ENCODE peak calls at places on chromosomes 16 and 17, in seven cellular contexts. A is IMR-90; M is fibroblast of lung; K is AG04449; J is epithelial cell of esophagus; X is CD8-positive, alpha-beta T cell; R is left ventricle myocardium inferior. Y is an unnamed sample.

GRCh38 chr16:3497771-3498170 is 2.5 kb upstream of the C16orf90 start:
- DNase-seq in A (no peak), M (no peak), K (no peak), J (no peak), X (no peak), R (no peak), Y (no peak)

GRCh38 chr17:48254896-48255295 is 147.3 kb downstream of the SNX11 start:
- DNase-seq in A (no peak), M (no peak), K (no peak), J (peak), X (no peak), R (no peak), Y (no peak)

GRCh38 chr17:50087912-50088405 is 7.2 kb upstream of the PDK2 start:
- DNase-seq in A (no peak), M (no peak), K (no peak), J (no peak), X (no peak), R (no peak), Y (no peak)

GRCh38 chr17:73411330-73411747 is 99.5 kb upstream of the CDC42EP4 start:
- DNase-seq in A (no peak), M (no peak), K (no peak), J (no peak), X (no peak), R (no peak), Y (no peak)

GRCh38 chr17:21287703-21288449 is 3.4 kb downstream of the MAP2K3 start:
- DNase-seq in A (peak), M (peak), K (peak), J (peak), X (peak), R (peak), Y (peak)

GRCh38 chr17:30380643-30381419 is 2.1 kb downstream of the CPD start:
- DNase-seq in A (no peak), M (no peak), K (no peak), J (no peak), X (no peak), R (no peak), Y (no peak)

GRCh38 chr16:11254913-11255736 is 879 bp downstream of the SOCS1 start:
- DNase-seq in A (peak), M (peak), K (no peak), J (peak), X (peak), R (peak), Y (no peak)

GRCh38 chr17:8185580-8186445 is 4.2 kb downstream of the BORCS6 start:
- DNase-seq in A (peak), M (peak), K (no peak), J (peak), X (peak), R (peak), Y (no peak)

GRCh38 chr17:75472119-75472518 is 15.7 kb downstream of the TMEM94 start:
- DNase-seq in A (no peak), M (no peak), K (no peak), J (peak), X (no peak), R (no peak), Y (no peak)

GRCh38 chr16:49659356-49659755 is 196.6 kb downstream of the ZNF423 start:
- DNase-seq in A (no peak), M (no peak), K (no peak), J (no peak), X (no peak), R (peak), Y (no peak)

GRCh38 chr16:67101301-67101675 is 8.5 kb upstream of the PHAF1 start:
- DNase-seq in A (peak), M (peak), K (no peak), J (no peak), X (no peak), R (no peak), Y (no peak)
- TF ChIP-seq CTCF in A (no peak), M (no peak), K (no peak), J (no peak), X (no peak), R (no peak), Y (no peak)

DNA sequence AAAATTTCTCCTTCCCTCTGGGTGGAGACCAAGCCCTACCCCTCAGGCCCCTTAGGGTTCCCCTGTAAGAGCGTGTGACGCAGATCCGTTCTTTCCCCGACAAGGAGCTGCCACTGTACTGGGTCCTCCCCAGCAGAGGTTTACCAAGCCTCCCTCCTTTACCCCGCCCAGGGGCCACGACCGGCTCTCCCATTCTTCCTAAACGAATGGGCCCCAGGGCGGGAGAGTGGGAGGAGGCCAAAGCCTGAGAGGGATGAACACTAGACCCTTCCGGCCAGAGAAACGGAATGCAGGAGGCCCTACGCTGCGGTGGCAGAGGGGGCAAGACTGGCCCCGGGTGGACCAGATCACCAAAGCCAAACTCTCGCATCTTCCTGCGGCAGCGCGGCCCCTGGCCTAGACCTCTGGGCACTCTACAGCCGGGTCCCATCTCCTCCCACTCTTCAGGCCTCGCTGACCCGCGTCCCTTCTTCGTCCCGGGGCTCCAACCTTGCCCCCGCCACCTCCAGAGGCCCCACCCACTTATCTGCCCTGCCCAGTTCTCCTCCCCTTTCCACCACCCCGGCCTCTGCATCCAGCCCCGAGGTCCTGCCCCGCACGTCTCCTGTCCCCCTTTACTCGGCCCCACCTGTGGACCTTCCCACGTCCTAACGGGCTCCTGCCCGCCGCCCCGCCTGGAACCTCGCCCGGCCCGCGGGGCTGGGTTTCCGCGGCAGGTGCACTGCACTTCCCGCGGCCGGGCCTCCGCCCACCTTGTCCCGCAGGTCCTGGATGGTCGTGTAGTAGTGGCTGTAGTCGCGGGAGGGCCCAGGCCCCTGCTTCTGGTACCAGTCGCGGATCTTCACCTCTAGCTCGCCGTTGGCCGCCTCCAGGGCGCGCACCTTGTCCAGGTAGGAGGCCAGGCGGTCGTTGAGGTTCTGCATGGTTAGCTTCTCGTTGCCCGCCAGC is 758 bp downstream of the KRT19 start:
- DNase-seq in A (no peak), M (no peak), K (no peak), J (no peak), X (no peak), R (no peak), Y (no peak)
- H3K4me3 ChIP-seq in A (no peak), M (peak), K (peak), J (peak), X (peak), R (peak), Y (peak)

GRCh38 chr16:85593503-85594195 is 19.5 kb upstream of the GSE1 start:
- DNase-seq in A (no peak), M (no peak), K (no peak), J (no peak), X (no peak), R (no peak), Y (no peak)

GRCh38 chr16:85594621-85595298 is 18.4 kb upstream of the GSE1 start:
- DNase-seq in A (no peak), M (no peak), K (no peak), J (no peak), X (no peak), R (no peak), Y (no peak)

GRCh38 chr16:85598141-85598540 is 15.0 kb upstream of the GSE1 start:
- DNase-seq in A (no peak), M (no peak), K (no peak), J (no peak), X (no peak), R (no peak), Y (no peak)

GRCh38 chr16:85595299-85595661 is 17.8 kb upstream of the GSE1 start:
- DNase-seq in A (no peak), M (no peak), K (no peak), J (no peak), X (no peak), R (no peak), Y (no peak)

GRCh38 chr16:85595812-85596495 is 17.2 kb upstream of the GSE1 start:
- DNase-seq in A (no peak), M (no peak), K (no peak), J (no peak), X (no peak), R (no peak), Y (no peak)
- TF ChIP-seq CTCF in A (no peak), M (no peak), K (no peak), J (no peak), X (no peak), R (no peak), Y (no peak)

GRCh38 chr17:4834621-4835020 is 1.5 kb downstream of the MINK1 start:
- DNase-seq in A (no peak), M (no peak), K (no peak), J (no peak), X (no peak), R (no peak), Y (no peak)

GRCh38 chr17:4838306-4838785 is 5.2 kb downstream of the MINK1 start:
- DNase-seq in A (no peak), M (no peak), K (no peak), J (no peak), X (no peak), R (no peak), Y (no peak)

GRCh38 chr17:4833941-4834501 is 881 bp downstream of the MINK1 start:
- DNase-seq in A (peak), M (peak), K (no peak), J (peak), X (no peak), R (no peak), Y (peak)

GRCh38 chr17:4837471-4838305 is 4.5 kb downstream of the MINK1 start:
- DNase-seq in A (no peak), M (no peak), K (no peak), J (no peak), X (no peak), R (peak), Y (no peak)

DNA sequence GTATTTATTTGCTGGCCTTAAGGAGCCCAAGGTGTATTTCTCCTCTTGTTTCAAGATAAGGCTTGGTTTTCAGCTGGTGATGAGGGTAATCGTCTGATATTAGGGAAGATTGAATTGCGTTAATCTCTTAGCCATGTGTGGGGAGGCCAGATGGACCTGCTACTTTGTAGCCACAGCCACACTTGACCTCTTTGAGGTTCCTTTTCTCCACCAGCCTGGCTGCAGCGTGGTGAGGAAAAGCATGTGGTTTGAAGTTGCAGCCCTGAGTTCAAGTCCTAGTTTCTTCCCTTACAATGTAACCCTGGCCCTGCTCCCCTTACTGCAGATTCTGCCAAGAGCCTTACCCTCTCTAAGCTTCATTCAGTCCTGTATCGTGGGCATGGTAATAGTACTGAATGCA is 3.1 kb downstream of the MINK1 start:
- DNase-seq in A (no peak), M (no peak), K (no peak), J (no peak), X (no peak), R (no peak), Y (no peak)
- H3K4me3 ChIP-seq in A (no peak), M (no peak), K (no peak), J (no peak), X (no peak), R (no peak), Y (no peak)

GRCh38 chr17:32993977-32994376 is 2.3 kb downstream of the SPACA3 start:
- DNase-seq in A (no peak), M (no peak), K (no peak), J (peak), X (no peak), R (no peak), Y (no peak)

GRCh38 chr17:32995416-32995815 is 3.8 kb downstream of the SPACA3 start:
- DNase-seq in A (no peak), M (no peak), K (no peak), J (no peak), X (no peak), R (no peak), Y (no peak)

GRCh38 chr17:33002245-33002644 is 10.6 kb downstream of the SPACA3 start:
- DNase-seq in A (no peak), M (no peak), K (no peak), J (no peak), X (no peak), R (no peak), Y (no peak)

GRCh38 chr17:32998893-32999240 is 7.2 kb downstream of the SPACA3 start:
- DNase-seq in A (peak), M (peak), K (no peak), J (peak), X (no peak), R (no peak), Y (no peak)

GRCh38 chr17:32998111-32998892 is 6.7 kb downstream of the SPACA3 start:
- DNase-seq in A (peak), M (peak), K (no peak), J (peak), X (peak), R (peak), Y (peak)
- TF ChIP-seq CTCF in A (peak), M (peak), K (peak), J (peak), X (peak), R (peak), Y (peak)

GRCh38 chr16:1825381-1825863 is 1.2 kb downstream of the HAGH start:
- DNase-seq in A (no peak), M (no peak), K (no peak), J (no peak), X (no peak), R (no peak), Y (no peak)
- H3K4me3 ChIP-seq in A (peak), M (peak), K (peak), J (peak), X (peak), R (peak), Y (peak)

DNA sequence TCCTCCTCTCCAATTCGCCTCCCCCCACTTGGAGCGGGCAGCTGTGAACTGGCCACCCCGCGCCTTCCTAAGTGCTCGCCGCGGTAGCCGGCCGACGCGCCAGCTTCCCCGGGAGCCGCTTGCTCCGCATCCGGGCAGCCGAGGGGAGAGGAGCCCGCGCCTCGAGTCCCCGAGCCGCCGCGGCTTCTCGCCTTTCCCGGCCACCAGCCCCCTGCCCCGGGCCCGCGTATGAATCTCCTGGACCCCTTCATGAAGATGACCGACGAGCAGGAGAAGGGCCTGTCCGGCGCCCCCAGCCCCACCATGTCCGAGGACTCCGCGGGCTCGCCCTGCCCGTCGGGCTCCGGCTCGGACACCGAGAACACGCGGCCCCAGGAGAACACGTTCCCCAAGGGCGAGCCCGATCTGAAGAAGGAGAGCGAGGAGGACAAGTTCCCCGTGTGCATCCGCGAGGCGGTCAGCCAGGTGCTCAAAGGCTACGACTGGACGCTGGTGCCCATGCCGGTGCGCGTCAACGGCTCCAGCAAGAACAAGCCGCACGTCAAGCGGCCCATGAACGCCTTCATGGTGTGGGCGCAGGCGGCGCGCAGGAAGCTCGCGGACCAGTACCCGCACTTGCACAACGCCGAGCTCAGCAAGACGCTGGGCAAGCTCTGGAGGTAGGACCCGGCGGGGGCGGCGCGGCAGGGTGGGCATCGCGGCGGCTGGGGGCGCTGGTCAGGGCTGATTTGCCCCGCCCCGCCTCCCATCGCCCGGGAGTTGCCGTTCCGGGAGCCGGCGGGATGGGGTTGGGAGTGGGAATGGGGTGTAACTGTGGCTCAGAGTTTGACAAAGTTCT is 563 bp downstream of the SOX9 start:
- DNase-seq in A (peak), M (peak), K (no peak), J (peak), X (no peak), R (peak), Y (no peak)
- TF ChIP-seq CTCF in A (peak), M (no peak), K (peak), J (no peak), X (no peak), R (no peak), Y (no peak)

Y was measured in HFF-Myc.